ENCODE peak calls at places on chromosomes 16 and 17, in six cellular contexts. P is pancreas, F is GM06990, Y is breast epithelium, G is brain microvascular endothelial cell, V is foreskin fibroblast. H is an unnamed sample.

GRCh38 chr17:42010898-42011516 is 6.2 kb downstream of the DNAJC7 start:
- DNase-seq in P (no peak), F (no peak), Y (no peak), G (peak), V (peak), H (peak)

GRCh38 chr16:886802-887731 is 83.7 kb downstream of the LMF1 start:
- DNase-seq in P (no peak), F (no peak), Y (no peak), G (no peak), V (no peak), H (no peak)

GRCh38 chr17:83101805-83102480 is 22.5 kb downstream of the METRNL start:
- DNase-seq in P (no peak), F (no peak), Y (no peak), G (no peak), V (peak), H (no peak)

GRCh38 chr16:28321700-28322411 is 29.5 kb downstream of the SBK1 start:
- DNase-seq in P (no peak), F (no peak), Y (no peak), G (peak), V (peak), H (peak)

GRCh38 chr16:52953215-52953614 is 99.5 kb downstream of the CHD9NB start:
- DNase-seq in P (peak), F (no peak), Y (no peak), G (no peak), V (no peak), H (no peak)

GRCh38 chr17:50209472-50210248 is 8.2 kb upstream of the COL1A1 start:
- DNase-seq in P (peak), F (no peak), Y (peak), G (peak), V (peak), H (no peak)

GRCh38 chr16:90016339-90016950 is 2.8 kb downstream of the DBNDD1 start:
- DNase-seq in P (no peak), F (no peak), Y (no peak), G (no peak), V (no peak), H (no peak)

GRCh38 chr16:30349695-30350094 is 5.4 kb downstream of the CD2BP2 start:
- DNase-seq in P (no peak), F (no peak), Y (no peak), G (no peak), V (no peak), H (peak)

GRCh38 chr17:50558955-50559614 is 1.4 kb upstream of the CACNA1G start:
- DNase-seq in P (no peak), F (no peak), Y (no peak), G (no peak), V (peak), H (no peak)

GRCh38 chr16:8551388-8552332 is 38.7 kb downstream of the TMEM114 start:
- DNase-seq in P (no peak), F (no peak), Y (no peak), G (no peak), V (no peak), H (no peak)
- TF ChIP-seq CTCF in P (no peak), F (no peak), Y (no peak), G (no peak), V (no peak), H (no peak)

DNA sequence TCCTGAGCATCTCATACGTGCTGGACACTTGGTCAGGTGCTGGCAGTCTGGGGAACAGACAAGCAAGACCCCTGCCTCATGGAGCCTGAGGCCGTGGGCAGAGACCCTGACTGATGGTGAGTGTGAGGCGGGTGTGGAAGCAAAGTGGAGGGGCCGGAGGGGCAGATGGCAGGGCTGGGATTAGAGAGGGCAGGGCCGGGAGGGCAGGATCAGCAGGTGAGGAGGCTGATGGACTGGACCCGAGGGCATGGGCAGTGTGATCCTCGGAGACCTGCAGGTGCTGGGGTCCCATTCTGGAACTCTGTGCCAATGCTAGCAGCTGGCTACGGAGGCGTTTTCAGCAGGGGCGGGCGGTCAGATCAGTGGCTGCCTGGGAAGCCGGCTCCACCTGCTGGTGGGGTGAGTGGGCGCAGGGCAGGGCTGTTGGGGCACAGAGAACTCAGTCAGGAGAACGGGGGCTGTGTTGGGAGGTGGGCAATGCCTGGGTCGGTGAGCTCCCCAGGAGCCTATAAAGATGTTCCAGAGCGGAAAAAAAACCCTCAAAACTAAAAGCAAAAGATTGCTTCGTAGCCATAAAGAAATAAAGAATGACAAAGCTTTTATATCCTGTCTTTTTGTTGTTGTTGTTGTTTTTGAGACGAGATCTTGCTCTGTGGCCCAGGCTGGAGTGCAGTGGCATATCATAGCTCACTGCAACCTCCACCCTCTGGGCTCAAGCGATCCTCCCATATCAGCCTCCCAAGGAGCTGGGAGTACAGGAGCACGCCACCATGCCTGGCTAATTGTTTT is 8.9 kb upstream of the C16orf74 start:
- DNase-seq in P (no peak), F (peak), Y (no peak), G (no peak), V (no peak), H (peak)
- H3K4me3 ChIP-seq in P (no peak), F (no peak), Y (no peak), G (no peak), V (no peak), H (no peak)

DNA sequence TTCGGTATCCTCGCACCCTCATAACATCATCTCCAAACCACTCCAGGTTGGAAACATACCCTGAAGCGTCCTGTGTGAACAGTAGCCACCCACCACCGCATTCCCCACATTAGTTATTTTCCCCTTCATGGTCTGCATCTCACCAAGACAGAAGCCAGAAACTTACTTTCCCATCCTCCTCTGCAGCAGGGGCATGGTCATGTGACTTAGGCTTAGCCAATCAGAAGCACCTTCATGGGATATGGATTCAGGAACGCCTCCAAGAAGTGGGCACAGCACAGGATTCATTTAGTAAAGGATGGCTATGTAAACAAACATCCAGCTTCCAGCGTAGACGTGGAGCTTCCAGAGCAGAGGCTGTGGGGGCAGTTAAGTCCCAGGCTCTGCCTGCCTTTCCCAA is 130.3 kb downstream of the AXIN2 start:
- DNase-seq in P (no peak), F (no peak), Y (no peak), G (no peak), V (no peak), H (no peak)
- TF ChIP-seq CTCF in P (no peak), F (no peak), Y (no peak), G (no peak), V (no peak), H (no peak)

DNA sequence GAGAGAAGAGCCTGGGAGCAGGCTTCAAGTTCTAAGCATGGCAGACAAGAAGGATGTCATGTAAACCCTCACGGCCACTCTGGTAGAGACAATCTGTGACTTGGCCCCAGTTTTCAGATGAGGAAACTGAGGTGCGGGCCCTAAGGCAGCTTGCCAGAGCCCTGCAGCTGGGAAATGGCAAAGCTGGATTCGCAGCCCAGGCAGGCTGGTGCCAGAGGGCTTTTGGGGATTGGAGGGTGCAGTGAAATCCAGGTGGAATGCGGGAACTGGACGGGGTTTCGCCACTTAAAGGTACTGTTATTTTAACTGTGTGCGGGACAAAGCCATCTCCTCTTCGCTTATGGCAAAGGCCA is 477 bp upstream of the OSGIN1 start:
- DNase-seq in P (no peak), F (no peak), Y (no peak), G (no peak), V (no peak), H (no peak)
- H3K4me3 ChIP-seq in P (no peak), F (no peak), Y (peak), G (peak), V (peak), H (no peak)

GRCh38 chr17:17888821-17889220 is 52.0 kb upstream of the SREBF1 start:
- DNase-seq in P (no peak), F (no peak), Y (no peak), G (no peak), V (no peak), H (peak)
- TF ChIP-seq CTCF in P (no peak), F (peak), Y (no peak), G (peak), V (no peak), H (peak)

DNA sequence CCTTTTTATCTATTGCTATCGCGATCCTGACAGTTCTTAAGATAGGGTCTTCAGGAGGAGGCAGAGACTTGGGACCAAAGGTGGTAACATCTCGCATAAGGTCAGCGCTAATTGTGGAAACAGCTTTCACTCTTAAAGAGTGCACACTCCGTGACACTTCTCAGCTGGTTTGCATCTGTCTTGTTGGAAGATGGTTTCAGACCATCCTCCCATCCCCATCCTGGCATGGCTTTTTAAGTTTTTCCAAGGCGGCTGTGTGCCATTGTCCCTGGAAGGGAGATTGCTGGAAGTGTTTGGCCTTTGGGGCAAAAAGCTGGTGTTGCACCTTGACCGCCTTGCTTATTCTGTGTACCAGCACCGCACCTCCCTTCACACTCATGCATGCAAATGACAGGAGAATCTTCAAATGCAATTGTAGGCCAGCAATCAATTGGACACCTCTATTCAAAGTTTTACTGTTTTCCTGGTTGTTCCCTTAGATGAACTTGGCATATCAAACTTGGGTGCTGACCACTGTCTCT is 1.5 kb downstream of the SOCS7 start:
- DNase-seq in P (no peak), F (no peak), Y (no peak), G (no peak), V (peak), H (peak)
- H3K4me3 ChIP-seq in P (peak), F (peak), Y (peak), G (peak), V (peak), H (peak)

GRCh38 chr17:35804658-35805192 is 4.6 kb upstream of the TAF15 start:
- DNase-seq in P (peak), F (peak), Y (no peak), G (peak), V (peak), H (peak)
- TF ChIP-seq CTCF in P (peak), F (peak), Y (peak), G (peak), V (peak), H (peak)

DNA sequence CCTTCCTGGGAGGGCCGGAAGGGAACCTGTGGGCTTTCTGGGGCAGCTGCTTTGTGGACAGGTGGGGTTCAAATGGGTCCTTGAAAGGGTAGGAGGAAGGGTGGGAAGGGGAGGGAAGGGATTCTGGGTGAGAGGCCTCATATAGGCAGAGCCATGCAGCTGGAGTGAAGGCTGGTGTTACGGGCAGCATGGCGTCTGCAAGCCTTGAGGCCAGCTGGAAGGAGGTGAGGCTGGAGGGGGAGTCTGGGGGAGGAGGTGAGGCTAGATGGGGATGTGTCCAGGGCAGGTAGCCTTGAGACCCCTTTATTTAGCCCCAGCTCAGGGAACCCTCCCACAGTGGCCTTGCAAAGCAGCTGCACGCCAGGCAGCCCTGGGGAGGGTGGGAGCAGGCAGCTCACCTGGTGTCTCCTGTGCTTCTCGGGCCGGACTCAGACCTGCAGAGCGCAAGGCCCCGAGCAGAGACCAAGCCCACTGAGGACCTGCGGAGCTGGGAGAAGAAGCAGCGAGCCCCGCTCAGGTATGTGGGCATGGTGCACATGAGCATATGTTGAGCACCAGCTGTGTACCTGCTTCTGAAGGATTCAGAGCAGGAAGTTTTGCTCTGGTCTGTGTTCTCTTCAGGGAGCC is 50.6 kb downstream of the SNX20 start:
- DNase-seq in P (no peak), F (no peak), Y (no peak), G (no peak), V (no peak), H (no peak)
- H3K4me3 ChIP-seq in P (no peak), F (no peak), Y (no peak), G (no peak), V (no peak), H (no peak)